ENCODE peak calls at places on chromosomes 3 and 15, in eight cellular contexts. Y, Z, F, Q, R, I, D and C are unnamed samples.

GRCh38 chr15:91456251-91456718 is 356.2 kb downstream of the SV2B start:
- DNase-seq in Y (no peak), Z (peak), F (no peak), Q (no peak), R (no peak), I (peak), D (no peak), C (no peak)

GRCh38 chr15:61841461-61841860 is 218.8 kb downstream of the VPS13C start:
- DNase-seq in Y (no peak), Z (no peak), F (no peak), Q (no peak), R (peak), I (no peak), D (no peak), C (no peak)

GRCh38 chr3:186946756-186947375 is 16.5 kb downstream of the ST6GAL1 start:
- DNase-seq in Y (no peak), Z (no peak), F (no peak), Q (no peak), R (no peak), I (no peak), D (no peak), C (no peak)

GRCh38 chr3:24522155-24522579 is 27.5 kb upstream of the THRB start:
- DNase-seq in Y (no peak), Z (no peak), F (peak), Q (no peak), R (no peak), I (no peak), D (peak), C (no peak)

GRCh38 chr3:111538687-111539086 is 3.3 kb upstream of the CD96 start:
- DNase-seq in Y (no peak), Z (peak), F (no peak), Q (no peak), R (peak), I (peak), D (no peak), C (no peak)

GRCh38 chr3:169524131-169524530 is 139.4 kb downstream of the MECOM start:
- DNase-seq in Y (no peak), Z (no peak), F (no peak), Q (no peak), R (no peak), I (no peak), D (peak), C (no peak)

GRCh38 chr3:141878812-141879211 is 2.4 kb downstream of the ATP1B3 start:
- DNase-seq in Y (no peak), Z (peak), F (no peak), Q (no peak), R (no peak), I (peak), D (no peak), C (no peak)

GRCh38 chr15:74281147-74282133 is 45.3 kb downstream of the CCDC33 start:
- DNase-seq in Y (no peak), Z (no peak), F (no peak), Q (no peak), R (no peak), I (no peak), D (no peak), C (no peak)

GRCh38 chr3:85726241-85726640 is 767.5 kb downstream of the CADM2 start:
- DNase-seq in Y (no peak), Z (no peak), F (no peak), Q (no peak), R (no peak), I (no peak), D (peak), C (no peak)

GRCh38 chr15:74311734-74312444 is 55.6 kb downstream of the CYP11A1 start:
- DNase-seq in Y (no peak), Z (peak), F (peak), Q (no peak), R (no peak), I (peak), D (peak), C (no peak)

GRCh38 chr3:186283651-186284445 is 78.2 kb downstream of the DGKG start:
- DNase-seq in Y (no peak), Z (peak), F (no peak), Q (no peak), R (no peak), I (peak), D (no peak), C (no peak)

GRCh38 chr15:64045106-64045435 is 1.2 kb downstream of the DAPK2 start:
- DNase-seq in Y (no peak), Z (no peak), F (no peak), Q (no peak), R (no peak), I (no peak), D (no peak), C (no peak)

GRCh38 chr15:60757831-60758570 is 279.1 kb upstream of the ICE2 start:
- DNase-seq in Y (no peak), Z (no peak), F (no peak), Q (no peak), R (no peak), I (no peak), D (no peak), C (no peak)

GRCh38 chr3:172166261-172166660 is 126.9 kb downstream of the FNDC3B start:
- DNase-seq in Y (no peak), Z (no peak), F (no peak), Q (no peak), R (no peak), I (no peak), D (no peak), C (no peak)

GRCh38 chr15:66023322-66023972 is 154.2 kb downstream of the RAB11A start:
- DNase-seq in Y (no peak), Z (no peak), F (no peak), Q (no peak), R (no peak), I (no peak), D (no peak), C (no peak)

GRCh38 chr3:165192610-165193192 is 3.5 kb downstream of the SLITRK3 start:
- DNase-seq in Y (no peak), Z (no peak), F (peak), Q (no peak), R (no peak), I (no peak), D (no peak), C (no peak)

GRCh38 chr15:69793783-69794451 is 303.8 kb downstream of the TLE3 start:
- DNase-seq in Y (no peak), Z (peak), F (no peak), Q (no peak), R (no peak), I (no peak), D (no peak), C (no peak)

GRCh38 chr15:99212401-99212800 is 37.0 kb downstream of the TTC23 start:
- DNase-seq in Y (no peak), Z (peak), F (no peak), Q (no peak), R (no peak), I (peak), D (no peak), C (no peak)

GRCh38 chr15:72136170-72137051 is 18.2 kb downstream of the SENP8 start:
- DNase-seq in Y (no peak), Z (no peak), F (no peak), Q (no peak), R (no peak), I (no peak), D (no peak), C (peak)

GRCh38 chr3:125431912-125432587 is 56.9 kb upstream of the ZNF148 start:
- DNase-seq in Y (no peak), Z (peak), F (no peak), Q (peak), R (no peak), I (peak), D (no peak), C (no peak)

GRCh38 chr3:137249311-137249940 is 291.6 kb downstream of the IL20RB start:
- DNase-seq in Y (no peak), Z (no peak), F (no peak), Q (no peak), R (no peak), I (no peak), D (no peak), C (no peak)

GRCh38 chr15:90414408-90415028 is 26.5 kb downstream of the IQGAP1 start:
- DNase-seq in Y (no peak), Z (peak), F (no peak), Q (peak), R (peak), I (peak), D (no peak), C (no peak)

GRCh38 chr3:13808576-13808975 is 71.3 kb downstream of the WNT7A start:
- DNase-seq in Y (no peak), Z (no peak), F (no peak), Q (no peak), R (no peak), I (no peak), D (no peak), C (no peak)

GRCh38 chr15:32676095-32676643 is 34.7 kb downstream of the SCG5 start:
- DNase-seq in Y (no peak), Z (no peak), F (no peak), Q (no peak), R (no peak), I (no peak), D (no peak), C (peak)

GRCh38 chr3:84724877-84725276 is 233.9 kb upstream of the CADM2 start:
- DNase-seq in Y (no peak), Z (no peak), F (no peak), Q (no peak), R (no peak), I (no peak), D (no peak), C (no peak)

GRCh38 chr3:156677120-156677479 is 2.7 kb downstream of the TIPARP start:
- DNase-seq in Y (no peak), Z (no peak), F (no peak), Q (no peak), R (peak), I (no peak), D (no peak), C (no peak)